ENCODE peak calls at places on chromosomes 13 and 19, in four cellular contexts. L is heart right ventricle, M is A549, Z is SJSA1. R is an unnamed sample.
A peak's percentile ranks its signal among the peaks of the same experiment; 100 is the strongest.

GRCh38 chr13:85013006-85013405 is 786.2 kb downstream of the SLITRK6 start:
- DNase-seq in L (no peak), M (no peak), Z (no peak), R (no peak)

GRCh38 chr13:27293873-27294515 is 23.4 kb downstream of the RASL11A start:
- DNase-seq in L (no peak), M (no peak), Z (no peak), R (no peak)

GRCh38 chr19:19652482-19653295 is 9.2 kb upstream of the GMIP start:
- DNase-seq in L (no peak), M (no peak), Z (no peak), R (no peak)

GRCh38 chr13:51731759-51732158 is 72.2 kb downstream of the DHRS12 start:
- DNase-seq in L (no peak), M (peak; percentile 16), Z (peak; percentile 38), R (no peak)

GRCh38 chr13:99687728-99688397 is 186.6 kb downstream of the TM9SF2 start:
- DNase-seq in L (no peak), M (no peak), Z (no peak), R (no peak)

GRCh38 chr19:3983936-3984583 is 1.2 kb downstream of the EEF2 start:
- DNase-seq in L (no peak), M (peak; percentile 44), Z (no peak), R (no peak)

GRCh38 chr19:39677931-39678889 is 22.5 kb downstream of the LGALS16 start:
- DNase-seq in L (no peak), M (peak; percentile 28), Z (no peak), R (no peak)

GRCh38 chr19:46364359-46364758 is 17.5 kb downstream of the PPP5C start:
- DNase-seq in L (no peak), M (no peak), Z (no peak), R (no peak)

GRCh38 chr19:46984077-46985010 is 35.3 kb upstream of the NPAS1 start:
- DNase-seq in L (no peak), M (peak; percentile 81), Z (no peak), R (peak; percentile 61)

GRCh38 chr13:107743983-107744382 is 471.4 kb downstream of the LIG4 start:
- DNase-seq in L (no peak), M (no peak), Z (no peak), R (no peak)

GRCh38 chr13:28636677-28637317 is 22.1 kb upstream of the POMP start:
- DNase-seq in L (peak; percentile 71), M (peak; percentile 63), Z (peak; percentile 54), R (no peak)

GRCh38 chr13:29758591-29759114 is 91.8 kb downstream of the UBL3 start:
- DNase-seq in L (no peak), M (no peak), Z (no peak), R (no peak)

GRCh38 chr19:1238373-1239303 is 833 bp upstream of the CBARP start:
- DNase-seq in L (no peak), M (no peak), Z (no peak), R (no peak)

GRCh38 chr13:95133498-95133897 is 167.8 kb downstream of the ABCC4 start:
- DNase-seq in L (no peak), M (no peak), Z (no peak), R (no peak)

GRCh38 chr19:2421581-2422306 is 5.6 kb downstream of the TIMM13 start:
- DNase-seq in L (no peak), M (no peak), Z (no peak), R (no peak)

GRCh38 chr19:4831351-4832340 is at the start of gene TICAM1:
- DNase-seq in L (peak; percentile 77), M (peak; percentile 58), Z (peak; percentile 61), R (peak; percentile 83)

GRCh38 chr13:24267283-24267682 is 42.1 kb upstream of the C1QTNF9 start:
- DNase-seq in L (peak; percentile 27), M (no peak), Z (no peak), R (no peak)

GRCh38 chr13:29801737-29802305 is 48.6 kb downstream of the UBL3 start:
- DNase-seq in L (no peak), M (no peak), Z (no peak), R (no peak)

GRCh38 chr13:33016414-33017409 is at the start of gene KL:
- DNase-seq in L (peak; percentile 38), M (peak; percentile 1), Z (no peak), R (peak; percentile 34)

GRCh38 chr13:78147905-78148304 is 229.3 kb upstream of the EDNRB start:
- DNase-seq in L (no peak), M (peak; percentile 1), Z (peak; percentile 88), R (no peak)

DNA sequence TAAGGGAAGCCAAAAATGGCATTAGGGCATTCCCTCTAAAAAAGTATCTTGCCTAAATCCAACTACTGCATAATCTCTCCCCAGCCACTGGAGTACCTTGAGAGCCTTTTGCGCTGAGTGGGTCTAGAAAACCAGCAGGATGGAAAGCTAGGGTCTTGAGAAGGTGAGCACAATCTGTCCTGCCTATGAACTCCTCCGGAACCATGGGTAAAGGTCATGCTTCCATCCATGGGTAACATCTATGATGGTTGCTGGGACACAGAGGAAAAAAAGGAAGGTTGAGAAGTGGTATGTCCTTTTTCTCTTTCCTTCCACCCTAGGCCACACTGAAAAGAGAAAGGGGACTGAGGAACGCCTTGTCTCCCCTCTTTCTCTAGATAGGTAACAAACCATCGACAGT is 52.4 kb downstream of the ZNF676 start:
- DNase-seq in L (no peak), M (peak; percentile 30), Z (no peak), R (no peak)
- H3K9me3 ChIP-seq in L (peaks cover 19% of the 10 kb centered on the region), M (peaks cover 53% of the 10 kb centered on the region), Z (no peaks in the 10 kb centered on the region), R (peaks cover 100% of the 10 kb centered on the region)

DNA sequence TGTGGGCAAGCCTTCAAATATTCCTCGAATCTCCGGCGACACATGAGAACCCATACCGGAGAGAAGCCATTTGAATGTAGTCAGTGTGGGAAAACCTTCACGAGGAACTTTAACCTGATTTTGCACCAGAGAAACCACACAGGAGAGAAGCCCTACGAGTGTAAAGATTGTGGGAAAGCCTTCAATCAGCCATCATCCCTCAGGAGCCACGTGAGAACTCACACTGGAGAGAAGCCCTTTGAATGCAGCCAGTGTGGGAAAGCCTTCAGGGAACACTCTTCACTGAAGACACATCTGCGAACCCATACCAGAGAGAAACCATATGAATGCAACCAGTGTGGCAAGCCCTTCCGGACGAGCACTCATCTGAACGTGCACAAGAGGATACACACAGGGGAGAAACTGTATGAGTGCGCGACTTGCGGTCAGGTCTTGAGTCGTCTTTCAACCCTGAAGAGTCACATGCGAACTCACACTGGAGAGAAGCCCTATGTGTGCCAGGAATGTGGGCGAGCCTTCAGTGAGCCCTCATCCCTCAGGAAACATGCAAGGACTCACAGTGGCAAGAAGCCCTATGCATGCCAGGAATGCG is 28.8 kb downstream of the ZNF333 start:
- DNase-seq in L (no peak), M (peak; percentile 13), Z (no peak), R (no peak)
- H3K9me3 ChIP-seq in L (peaks cover 38% of the 10 kb centered on the region), M (peaks cover 61% of the 10 kb centered on the region), Z (peaks cover 37% of the 10 kb centered on the region), R (peaks cover 100% of the 10 kb centered on the region)

GRCh38 chr19:41718761-41719160 is 10.3 kb downstream of the CEACAM5 start:
- DNase-seq in L (no peak), M (no peak), Z (no peak), R (no peak)
- H3K9me3 ChIP-seq in L (no peaks in the 10 kb centered on the region), M (no peaks in the 10 kb centered on the region), Z (no peaks in the 10 kb centered on the region), R (no peaks in the 10 kb centered on the region)

DNA sequence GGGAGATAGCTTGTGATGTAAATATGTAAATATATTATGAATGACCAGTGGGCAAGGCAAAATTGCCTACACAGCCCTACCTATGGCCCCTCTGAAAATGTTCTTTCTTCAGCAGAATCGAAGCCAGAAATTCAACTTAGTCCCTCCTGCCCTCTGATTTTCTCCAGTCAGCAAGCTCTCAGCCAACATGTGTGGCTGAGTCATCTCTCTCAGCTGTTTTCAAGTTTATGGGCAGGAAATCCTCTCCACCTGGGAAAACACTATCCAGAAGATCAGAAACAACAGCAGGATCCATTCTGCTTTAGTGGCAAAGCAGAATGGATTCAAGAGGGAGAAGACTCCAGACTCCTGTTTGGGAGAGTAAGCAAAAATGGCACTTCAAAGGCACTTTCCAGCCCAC is 8.9 kb upstream of the ZNF527 start:
- DNase-seq in L (no peak), M (no peak), Z (no peak), R (no peak)
- H3K9me3 ChIP-seq in L (no peaks in the 10 kb centered on the region), M (peaks cover 99% of the 10 kb centered on the region), Z (peaks cover 18% of the 10 kb centered on the region), R (peaks cover 29% of the 10 kb centered on the region)

GRCh38 chr19:54231077-54231931 is 8.5 kb upstream of the LILRB3 start:
- DNase-seq in L (peak; percentile 87), M (peak; percentile 82), Z (peak; percentile 61), R (peak; percentile 84)
- H3K9me3 ChIP-seq in L (no peaks in the 10 kb centered on the region), M (peaks cover 21% of the 10 kb centered on the region), Z (no peaks in the 10 kb centered on the region), R (no peaks in the 10 kb centered on the region)

GRCh38 chr13:61002686-61003085 is 413.0 kb downstream of the PCDH20 start:
- DNase-seq in L (no peak), M (no peak), Z (no peak), R (no peak)
- H3K9me3 ChIP-seq in L (no peaks in the 10 kb centered on the region), M (no peaks in the 10 kb centered on the region), Z (no peaks in the 10 kb centered on the region), R (peaks cover 10% of the 10 kb centered on the region)

DNA sequence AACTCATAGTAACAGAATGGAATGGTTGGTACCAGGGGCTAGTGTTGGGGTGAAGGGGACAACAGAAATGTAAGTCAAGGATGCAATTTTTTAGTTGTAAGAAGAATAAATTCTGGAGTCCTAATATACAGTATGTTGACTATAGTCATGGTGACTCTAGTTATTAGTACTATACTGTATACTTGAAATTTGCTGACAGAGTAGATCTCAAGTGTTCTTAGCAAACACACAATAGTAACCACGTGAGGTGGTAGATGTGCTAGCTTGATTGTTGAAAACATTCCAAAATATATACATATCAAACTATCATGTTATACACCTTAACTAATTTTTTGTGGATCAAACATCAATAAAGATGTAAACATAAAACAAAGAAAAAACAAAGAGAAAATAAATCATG is 1345.1 kb upstream of the PCDH20 start:
- DNase-seq in L (no peak), M (no peak), Z (no peak), R (no peak)
- H3K9me3 ChIP-seq in L (no peaks in the 10 kb centered on the region), M (no peaks in the 10 kb centered on the region), Z (no peaks in the 10 kb centered on the region), R (peaks cover 18% of the 10 kb centered on the region)

DNA sequence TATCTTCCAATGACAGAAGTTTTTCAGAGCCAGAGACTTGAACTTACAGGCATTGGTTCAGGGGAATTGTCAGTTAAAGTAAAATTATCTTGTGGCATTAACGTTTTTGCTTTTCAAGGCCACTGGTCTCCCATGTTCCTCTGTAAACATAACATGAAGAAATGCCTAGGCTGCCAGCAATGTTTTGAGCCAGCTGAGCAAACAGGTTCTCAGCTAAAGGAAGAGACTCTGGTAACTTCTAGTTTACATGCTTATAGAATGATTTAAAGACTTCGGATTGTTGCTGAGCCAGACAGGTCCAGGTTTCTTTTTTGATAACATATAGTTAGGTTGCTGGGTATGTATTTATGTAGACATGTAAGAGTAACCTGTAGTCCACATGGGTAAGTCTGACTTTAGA is 35.7 kb downstream of the ZNF493 start:
- DNase-seq in L (no peak), M (no peak), Z (no peak), R (no peak)
- H3K9me3 ChIP-seq in L (peaks cover 7% of the 10 kb centered on the region), M (no peaks in the 10 kb centered on the region), Z (peaks cover 4% of the 10 kb centered on the region), R (peaks cover 81% of the 10 kb centered on the region)